ENCODE peak calls at places on chromosomes 13 and 19, in ten cellular contexts. One of them, this sample, is unnamed. For H3K4me1, the result is how much of the 10 kb centered on the place peaks cover.

GRCh38 chr19:55210120-55210493 is 806 bp upstream of the PTPRH start:
- DNase-seq in SK-N-SH: no peak
- DNase-seq in neural progenitor cell: no peak
- DNase-seq in uterus: no peak
- DNase-seq in aorta: no peak
- DNase-seq in PC-9: peak
- DNase-seq in lung: no peak
- DNase-seq in GM23248: peak
- DNase-seq in ovary: no peak
- DNase-seq in psoas muscle: no peak
- DNase-seq in this sample: no peak

GRCh38 chr19:3528080-3528479 is 10.9 kb upstream of the TEKTIP1 start:
- DNase-seq in PC-9: no peak
- DNase-seq in lung: no peak
- DNase-seq in uterus: no peak
- DNase-seq in psoas muscle: no peak
- DNase-seq in neural progenitor cell: no peak
- DNase-seq in GM23248: no peak
- DNase-seq in SK-N-SH: no peak
- DNase-seq in ovary: no peak
- DNase-seq in aorta: no peak
- DNase-seq in this sample: no peak

GRCh38 chr13:23472189-23472588 is 38.7 kb upstream of the SACS start:
- DNase-seq in lung: no peak
- DNase-seq in aorta: no peak
- DNase-seq in uterus: no peak
- DNase-seq in psoas muscle: no peak
- DNase-seq in neural progenitor cell: no peak
- DNase-seq in SK-N-SH: no peak
- DNase-seq in GM23248: no peak
- DNase-seq in PC-9: no peak
- DNase-seq in ovary: no peak
- DNase-seq in this sample: no peak

GRCh38 chr19:19385900-19386339 is 19.6 kb upstream of the GATAD2A start:
- DNase-seq in lung: peak
- DNase-seq in PC-9: no peak
- DNase-seq in psoas muscle: no peak
- DNase-seq in GM23248: no peak
- DNase-seq in ovary: peak
- DNase-seq in aorta: peak
- DNase-seq in neural progenitor cell: no peak
- DNase-seq in uterus: no peak
- DNase-seq in SK-N-SH: no peak
- DNase-seq in this sample: no peak

GRCh38 chr19:53076984-53077383 is 26.2 kb downstream of the ZNF160 start:
- DNase-seq in ovary: peak
- DNase-seq in aorta: no peak
- DNase-seq in lung: no peak
- DNase-seq in uterus: peak
- DNase-seq in GM23248: peak
- DNase-seq in PC-9: no peak
- DNase-seq in SK-N-SH: peak
- DNase-seq in psoas muscle: no peak
- DNase-seq in neural progenitor cell: peak
- DNase-seq in this sample: peak

GRCh38 chr19:48963371-48964204 is 1.5 kb upstream of the FTL start:
- DNase-seq in GM23248: peak
- DNase-seq in psoas muscle: peak
- DNase-seq in PC-9: peak
- DNase-seq in aorta: peak
- DNase-seq in uterus: peak
- DNase-seq in lung: no peak
- DNase-seq in neural progenitor cell: peak
- DNase-seq in SK-N-SH: no peak
- DNase-seq in ovary: peak
- DNase-seq in this sample: peak

GRCh38 chr13:50580684-50581305 is 262.7 kb downstream of the DLEU7 start:
- DNase-seq in aorta: no peak
- DNase-seq in neural progenitor cell: no peak
- DNase-seq in PC-9: no peak
- DNase-seq in lung: no peak
- DNase-seq in uterus: no peak
- DNase-seq in SK-N-SH: no peak
- DNase-seq in ovary: no peak
- DNase-seq in psoas muscle: no peak
- DNase-seq in GM23248: peak
- DNase-seq in this sample: no peak

GRCh38 chr13:65725001-65725400 is 1505.1 kb downstream of the PCDH9 start:
- DNase-seq in ovary: no peak
- DNase-seq in neural progenitor cell: no peak
- DNase-seq in lung: no peak
- DNase-seq in aorta: no peak
- DNase-seq in SK-N-SH: no peak
- DNase-seq in psoas muscle: no peak
- DNase-seq in GM23248: no peak
- DNase-seq in PC-9: no peak
- DNase-seq in uterus: no peak
- DNase-seq in this sample: no peak

GRCh38 chr13:75637101-75637774 is 1.1 kb downstream of the LMO7 start:
- DNase-seq in aorta: no peak
- DNase-seq in GM23248: peak
- DNase-seq in psoas muscle: no peak
- DNase-seq in SK-N-SH: peak
- DNase-seq in uterus: no peak
- DNase-seq in ovary: no peak
- DNase-seq in PC-9: no peak
- DNase-seq in neural progenitor cell: no peak
- DNase-seq in lung: no peak
- DNase-seq in this sample: peak

GRCh38 chr13:104140557-104140956 is 1074.3 kb upstream of the SLC10A2 start:
- DNase-seq in GM23248: no peak
- DNase-seq in lung: no peak
- DNase-seq in PC-9: no peak
- DNase-seq in SK-N-SH: no peak
- DNase-seq in ovary: no peak
- DNase-seq in neural progenitor cell: no peak
- DNase-seq in aorta: no peak
- DNase-seq in uterus: no peak
- DNase-seq in psoas muscle: no peak
- DNase-seq in this sample: no peak

GRCh38 chr13:94550030-94550738 is 45.8 kb downstream of the TGDS start:
- DNase-seq in neural progenitor cell: no peak
- DNase-seq in lung: peak
- DNase-seq in SK-N-SH: no peak
- DNase-seq in ovary: no peak
- DNase-seq in aorta: no peak
- DNase-seq in GM23248: peak
- DNase-seq in PC-9: no peak
- DNase-seq in uterus: no peak
- DNase-seq in psoas muscle: no peak
- DNase-seq in this sample: no peak

DNA sequence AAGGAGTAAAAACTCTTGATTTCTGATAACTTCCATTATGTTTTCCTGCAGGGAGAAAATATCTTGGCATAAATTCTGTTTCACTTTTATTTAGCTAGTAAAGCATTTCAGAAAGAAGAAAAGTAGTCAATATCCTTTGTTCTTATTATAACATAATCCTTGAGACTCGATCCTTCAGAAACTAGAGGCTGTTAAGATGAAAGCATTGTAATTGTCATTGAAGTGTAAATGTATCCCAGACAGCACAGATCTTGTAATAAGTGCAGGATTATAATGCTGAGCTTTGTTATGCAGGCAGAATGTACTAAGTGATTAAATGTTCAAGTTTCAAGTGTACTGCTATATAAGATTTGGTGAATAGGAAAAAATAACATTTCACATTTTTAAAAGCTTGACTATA is 225.2 kb upstream of the ATXN8OS start:
- DNase-seq in ovary: no peak
- DNase-seq in SK-N-SH: no peak
- DNase-seq in psoas muscle: no peak
- DNase-seq in lung: no peak
- DNase-seq in PC-9: no peak
- DNase-seq in aorta: no peak
- DNase-seq in neural progenitor cell: no peak
- DNase-seq in uterus: no peak
- DNase-seq in GM23248: no peak
- DNase-seq in this sample: no peak
- H3K27ac ChIP-seq in ovary: no peak
- H3K27ac ChIP-seq in SK-N-SH: no peak
- H3K27ac ChIP-seq in psoas muscle: no peak
- H3K27ac ChIP-seq in lung: no peak
- H3K27ac ChIP-seq in PC-9: no peak
- H3K27ac ChIP-seq in aorta: no peak
- H3K27ac ChIP-seq in neural progenitor cell: no peak
- H3K27ac ChIP-seq in uterus: no peak
- H3K27ac ChIP-seq in GM23248: no peak
- H3K27ac ChIP-seq in this sample: no peak

DNA sequence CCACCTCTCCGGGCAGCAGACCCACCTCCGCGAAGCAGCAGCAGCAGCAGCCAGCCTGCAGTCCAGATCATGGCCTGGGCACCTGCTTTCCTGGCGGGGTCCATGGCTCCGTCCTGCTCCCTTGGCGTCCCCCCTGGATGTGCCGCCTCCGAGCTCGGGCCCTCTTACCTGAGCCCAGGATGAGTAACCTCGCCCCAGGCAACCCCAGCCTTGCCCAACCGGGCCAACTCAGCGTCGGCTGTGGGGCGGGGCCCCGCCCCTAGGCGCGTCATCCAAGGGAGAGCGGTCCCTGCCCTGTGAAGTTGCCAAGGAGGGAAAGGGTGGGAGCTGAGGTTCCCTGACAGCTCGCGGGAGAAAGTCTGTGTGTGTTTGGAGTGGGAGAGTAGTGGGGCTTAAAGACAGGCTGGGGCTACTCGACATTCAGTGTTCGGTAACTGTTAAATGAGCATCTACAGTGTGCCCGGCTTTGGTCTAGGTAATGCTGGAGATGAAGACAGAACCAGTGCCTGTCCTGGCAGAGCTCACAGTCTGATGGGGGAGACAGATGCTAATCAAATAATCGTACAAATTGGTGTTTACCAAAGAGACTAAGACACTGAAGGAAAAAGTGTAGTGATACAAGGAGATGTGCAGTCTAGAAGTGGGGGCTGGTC is at the start of gene LYPD3:
- DNase-seq in aorta: no peak
- DNase-seq in uterus: peak
- DNase-seq in lung: peak
- DNase-seq in GM23248: peak
- DNase-seq in psoas muscle: no peak
- DNase-seq in neural progenitor cell: peak
- DNase-seq in SK-N-SH: no peak
- DNase-seq in PC-9: peak
- DNase-seq in ovary: peak
- DNase-seq in this sample: peak
- H3K4me3 ChIP-seq in aorta: no peak
- H3K4me3 ChIP-seq in uterus: peak
- H3K4me3 ChIP-seq in lung: no peak
- H3K4me3 ChIP-seq in GM23248: no peak
- H3K4me3 ChIP-seq in psoas muscle: peak
- H3K4me3 ChIP-seq in neural progenitor cell: peak
- H3K4me3 ChIP-seq in SK-N-SH: peak
- H3K4me3 ChIP-seq in PC-9: peak
- H3K4me3 ChIP-seq in ovary: peak
- H3K4me3 ChIP-seq in this sample: peak

GRCh38 chr13:114148521-114148855 is 16.1 kb upstream of the RASA3 start:
- DNase-seq in ovary: no peak
- DNase-seq in neural progenitor cell: no peak
- DNase-seq in aorta: peak
- DNase-seq in psoas muscle: no peak
- DNase-seq in GM23248: no peak
- DNase-seq in lung: no peak
- DNase-seq in SK-N-SH: peak
- DNase-seq in uterus: no peak
- DNase-seq in PC-9: no peak
- DNase-seq in this sample: no peak
- H3K4me1 ChIP-seq in ovary: under half
- H3K4me1 ChIP-seq in neural progenitor cell: under half
- H3K4me1 ChIP-seq in aorta: under half
- H3K4me1 ChIP-seq in psoas muscle: under half
- H3K4me1 ChIP-seq in GM23248: under half
- H3K4me1 ChIP-seq in lung: under half
- H3K4me1 ChIP-seq in SK-N-SH: under half
- H3K4me1 ChIP-seq in uterus: under half
- H3K4me1 ChIP-seq in PC-9: under half
- H3K4me1 ChIP-seq in this sample: under half

GRCh38 chr13:48813518-48813917 is 159.8 kb downstream of the CYSLTR2 start:
- DNase-seq in lung: no peak
- DNase-seq in GM23248: no peak
- DNase-seq in PC-9: no peak
- DNase-seq in aorta: no peak
- DNase-seq in ovary: no peak
- DNase-seq in neural progenitor cell: no peak
- DNase-seq in SK-N-SH: no peak
- DNase-seq in uterus: no peak
- DNase-seq in psoas muscle: no peak
- DNase-seq in this sample: no peak

GRCh38 chr13:48819376-48819775 is 156.3 kb upstream of the FNDC3A start:
- DNase-seq in ovary: no peak
- DNase-seq in aorta: no peak
- DNase-seq in lung: no peak
- DNase-seq in SK-N-SH: no peak
- DNase-seq in GM23248: peak
- DNase-seq in neural progenitor cell: no peak
- DNase-seq in uterus: no peak
- DNase-seq in psoas muscle: no peak
- DNase-seq in PC-9: no peak
- DNase-seq in this sample: no peak

GRCh38 chr13:48817166-48817802 is 158.4 kb upstream of the FNDC3A start:
- DNase-seq in psoas muscle: no peak
- DNase-seq in SK-N-SH: no peak
- DNase-seq in lung: no peak
- DNase-seq in neural progenitor cell: no peak
- DNase-seq in uterus: no peak
- DNase-seq in PC-9: no peak
- DNase-seq in GM23248: no peak
- DNase-seq in aorta: no peak
- DNase-seq in ovary: no peak
- DNase-seq in this sample: no peak

GRCh38 chr13:48818495-48818961 is 157.2 kb upstream of the FNDC3A start:
- DNase-seq in PC-9: no peak
- DNase-seq in psoas muscle: no peak
- DNase-seq in aorta: no peak
- DNase-seq in ovary: no peak
- DNase-seq in GM23248: peak
- DNase-seq in neural progenitor cell: no peak
- DNase-seq in uterus: no peak
- DNase-seq in SK-N-SH: no peak
- DNase-seq in lung: no peak
- DNase-seq in this sample: no peak

GRCh38 chr13:48816696-48817095 is 159.0 kb upstream of the FNDC3A start:
- DNase-seq in PC-9: no peak
- DNase-seq in SK-N-SH: no peak
- DNase-seq in aorta: no peak
- DNase-seq in neural progenitor cell: no peak
- DNase-seq in uterus: no peak
- DNase-seq in GM23248: no peak
- DNase-seq in lung: no peak
- DNase-seq in ovary: no peak
- DNase-seq in psoas muscle: no peak
- DNase-seq in this sample: no peak
- H3K27ac ChIP-seq in PC-9: no peak
- H3K27ac ChIP-seq in SK-N-SH: peak
- H3K27ac ChIP-seq in aorta: no peak
- H3K27ac ChIP-seq in neural progenitor cell: no peak
- H3K27ac ChIP-seq in uterus: no peak
- H3K27ac ChIP-seq in GM23248: no peak
- H3K27ac ChIP-seq in lung: no peak
- H3K27ac ChIP-seq in ovary: no peak
- H3K27ac ChIP-seq in psoas muscle: no peak
- H3K27ac ChIP-seq in this sample: no peak

This sample was measured in endodermal cell.